ENCODE peak calls at places on chromosomes 7 and 10, in six cellular contexts. J is IMR-90, R is neuronal stem cell, P is H9, D is H1, G is mesenchymal stem cell. U is an unnamed sample.

GRCh38 chr7:94367940-94368339 is 26.8 kb upstream of the COL1A2 start:
- DNase-seq in P (no peak), G (no peak), R (no peak), J (peak; percentile 65), D (no peak), U (no peak)

GRCh38 chr10:23096814-23097549 is 1.6 kb downstream of the MSRB2 start:
- DNase-seq in P (no peak), R (no peak), G (peak; percentile 61), J (peak; percentile 70), D (no peak), U (peak; percentile 21)

GRCh38 chr7:150380463-150380862 is 1.3 kb downstream of the ZNF775 start:
- DNase-seq in P (no peak), D (no peak), R (no peak), J (no peak), G (no peak), U (no peak)

GRCh38 chr10:96999337-96999736 is 167.2 kb downstream of the LCOR start:
- DNase-seq in G (no peak), P (no peak), D (no peak), J (no peak), R (no peak), U (no peak)

GRCh38 chr10:126376956-126377355 is 11.3 kb downstream of the ADAM12 start:
- DNase-seq in G (peak; percentile 58), R (no peak), D (no peak), P (no peak), J (peak; percentile 53), U (no peak)

GRCh38 chr10:92387289-92387940 is 96.4 kb downstream of the MARCHF5 start:
- DNase-seq in D (peak; percentile 94), R (peak; percentile 88), J (peak; percentile 75), P (peak; percentile 96), G (peak; percentile 78), U (peak; percentile 98)

GRCh38 chr7:39531818-39532217 is 34.4 kb upstream of the YAE1 start:
- DNase-seq in G (no peak), R (no peak), J (no peak), P (no peak), D (no peak), U (no peak)

GRCh38 chr10:101053516-101053915 is 8.3 kb upstream of the KAZALD1 start:
- DNase-seq in P (no peak), R (no peak), G (no peak), D (no peak), J (peak; percentile 74), U (no peak)

GRCh38 chr7:157688439-157689268 is 351.9 kb downstream of the DNAJB6 start:
- DNase-seq in J (no peak), D (peak; percentile 70), R (peak; percentile 48), G (no peak), P (peak; percentile 78), U (peak; percentile 83)

GRCh38 chr10:61232780-61233179 is 220.4 kb downstream of the TMEM26 start:
- DNase-seq in J (no peak), R (no peak), P (no peak), G (no peak), D (no peak), U (peak; percentile 11)

GRCh38 chr7:51666261-51666660 is 349.7 kb upstream of the COBL start:
- DNase-seq in G (no peak), D (no peak), J (no peak), P (no peak), R (no peak), U (peak; percentile 16)

GRCh38 chr7:27442446-27442845 is 199.8 kb downstream of the EVX1 start:
- DNase-seq in D (no peak), P (no peak), R (no peak), G (no peak), J (peak; percentile 55), U (no peak)

GRCh38 chr10:128035557-128035973 is 90.7 kb downstream of the MKI67 start:
- DNase-seq in G (peak; percentile 17), P (peak; percentile 82), J (no peak), R (peak; percentile 41), D (peak; percentile 95), U (peak; percentile 57)

GRCh38 chr7:40882071-40882658 is 747.4 kb downstream of the SUGCT start:
- DNase-seq in D (no peak), G (no peak), J (no peak), R (no peak), P (no peak), U (no peak)

GRCh38 chr10:125843603-125844329 is 20.4 kb downstream of the BCCIP start:
- DNase-seq in G (no peak), R (no peak), P (no peak), J (no peak), D (no peak), U (no peak)

GRCh38 chr7:154721086-154721485 is 281.8 kb downstream of the PAXIP1 start:
- DNase-seq in P (no peak), G (no peak), J (no peak), R (no peak), D (no peak), U (no peak)

GRCh38 chr7:154729056-154729455 is 273.9 kb downstream of the PAXIP1 start:
- DNase-seq in J (no peak), G (no peak), R (no peak), D (no peak), P (no peak), U (no peak)

DNA sequence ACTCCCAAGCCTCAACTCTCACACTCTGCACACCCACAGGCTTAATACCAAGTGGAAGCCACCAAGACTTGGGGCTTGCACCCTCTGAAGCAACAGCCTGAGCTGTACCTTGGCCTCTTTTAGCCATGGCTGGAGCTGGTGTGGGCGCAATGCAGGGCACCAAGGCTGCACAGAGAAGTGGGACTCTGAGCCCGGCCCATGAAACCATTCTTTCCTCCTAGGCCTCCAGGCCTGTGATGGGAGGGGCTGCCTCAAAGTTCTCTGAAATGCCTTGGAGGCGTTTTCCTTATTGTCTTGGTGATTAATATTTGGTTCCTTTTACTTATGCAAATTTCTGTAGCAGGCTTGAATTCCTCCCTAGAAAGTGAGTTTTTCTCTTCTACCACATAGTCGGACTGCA is 276.6 kb downstream of the PAXIP1 start:
- DNase-seq in G (no peak), D (no peak), P (no peak), R (no peak), J (no peak), U (no peak)
- H3K4ac ChIP-seq in G (no peak overlapping the region), D (no peak overlapping the region), P (no peak overlapping the region), R (no peak overlapping the region), J (no peak overlapping the region), U (no peak overlapping the region)

GRCh38 chr10:6114758-6115410 is 26.1 kb downstream of the RBM17 start:
- DNase-seq in P (no peak), R (no peak), J (peak; percentile 59), G (peak; percentile 61), D (no peak), U (no peak)

GRCh38 chr10:6114299-6114698 is 25.5 kb downstream of the RBM17 start:
- DNase-seq in P (no peak), G (no peak), R (no peak), J (peak; percentile 61), D (no peak), U (no peak)

GRCh38 chr10:6115411-6115800 is 26.6 kb downstream of the RBM17 start:
- DNase-seq in R (no peak), J (peak; percentile 12), G (no peak), D (no peak), P (no peak), U (no peak)

GRCh38 chr10:6116806-6117205 is 28.0 kb downstream of the RBM17 start:
- DNase-seq in G (no peak), D (no peak), R (no peak), P (no peak), J (no peak), U (no peak)

GRCh38 chr10:6115824-6116350 is 27.1 kb downstream of the RBM17 start:
- DNase-seq in D (no peak), R (no peak), P (no peak), G (no peak), J (peak; percentile 16), U (no peak)
- H3K4ac ChIP-seq in D (no peak overlapping the region), R (no peak overlapping the region), P (no peak overlapping the region), G (no peak overlapping the region), J (no peak overlapping the region), U (no peak overlapping the region)

GRCh38 chr7:29194594-29195417 is at the start of gene CHN2:
- DNase-seq in J (no peak), P (peak; percentile 67), R (peak; percentile 62), G (peak; percentile 56), D (peak; percentile 82), U (peak; percentile 69)
- H3K4ac ChIP-seq in J (no peak within 1 kb of the TSS), P (no peak within 1 kb of the TSS), R (no peak within 1 kb of the TSS), G (no peak within 1 kb of the TSS), D (no peak within 1 kb of the TSS), U (no peak within 1 kb of the TSS)

GRCh38 chr7:127690806-127691205 is 38.8 kb downstream of the SND1 start:
- DNase-seq in J (no peak), G (no peak), R (no peak), P (no peak), D (no peak), U (no peak)
- H3K4ac ChIP-seq in J (no peak overlapping the region), G (no peak overlapping the region), R (no peak overlapping the region), P (no peak overlapping the region), D (no peak overlapping the region), U (no peak overlapping the region)

GRCh38 chr7:73739387-73739767 is 775 bp upstream of the ABHD11 start:
- DNase-seq in J (no peak), P (no peak), D (no peak), R (no peak), G (no peak), U (no peak)

GRCh38 chr7:73738612-73739386 is at the start of gene ABHD11:
- DNase-seq in D (peak; percentile 99), R (peak; percentile 95), P (peak; percentile 98), J (peak; percentile 93), G (peak; percentile 92), U (peak; percentile 97)

GRCh38 chr7:73738220-73738611 is 386 bp downstream of the ABHD11 start:
- DNase-seq in D (peak; percentile 73), J (peak; percentile 25), G (peak; percentile 73), P (peak; percentile 76), R (no peak), U (peak; percentile 72)

GRCh38 chr7:73736885-73737284 is 1.7 kb downstream of the ABHD11 start:
- DNase-seq in R (no peak), D (no peak), J (no peak), G (no peak), P (no peak), U (no peak)

DNA sequence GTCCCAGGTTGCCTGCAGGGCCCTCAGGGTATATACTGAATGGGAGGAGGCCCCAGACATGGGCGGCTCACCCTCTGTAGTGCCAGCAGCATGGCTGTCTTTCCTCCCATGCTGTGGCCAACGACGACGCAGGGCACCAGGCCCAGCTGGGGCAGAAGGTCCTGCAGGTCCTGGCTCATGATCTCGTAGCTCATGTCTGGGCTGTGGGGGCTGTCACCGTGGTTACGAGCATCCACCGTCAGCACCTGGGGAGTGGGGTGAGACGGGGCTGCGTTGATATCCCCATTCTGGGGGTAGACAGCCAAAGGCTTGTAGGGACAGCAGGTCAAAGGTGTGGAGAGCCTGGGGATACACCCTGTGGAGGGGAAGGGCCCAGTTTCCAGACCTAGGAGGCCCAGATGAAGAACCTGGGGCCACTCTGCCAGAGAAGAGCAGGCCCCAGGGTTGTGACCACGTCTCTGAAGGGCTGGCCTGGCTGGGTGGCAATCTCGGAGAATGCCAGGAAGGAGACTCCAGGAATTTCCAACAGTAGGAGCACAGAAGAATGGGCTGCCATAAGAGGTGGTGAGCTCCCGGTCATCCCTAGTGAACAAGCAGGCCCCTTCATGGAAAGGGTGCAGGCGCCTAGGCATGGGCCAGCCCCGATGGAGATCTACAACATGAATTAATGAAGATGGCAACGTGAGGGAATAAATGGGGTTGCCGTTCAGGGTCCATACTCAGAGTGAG is 947 bp downstream of the ABHD11 start:
- DNase-seq in J (no peak), P (no peak), D (no peak), G (no peak), R (no peak), U (no peak)
- H3K4ac ChIP-seq in J (no peak overlapping the region), P (no peak overlapping the region), D (no peak overlapping the region), G (no peak overlapping the region), R (no peak overlapping the region), U (no peak overlapping the region)

GRCh38 chr7:152414779-152415178 is 21.0 kb downstream of the KMT2C start:
- DNase-seq in D (no peak), J (no peak), R (no peak), P (no peak), G (no peak), U (no peak)
- H3K4ac ChIP-seq in D (no peak overlapping the region), J (no peak overlapping the region), R (no peak overlapping the region), P (no peak overlapping the region), G (no peak overlapping the region), U (no peak overlapping the region)

U was measured in mesendoderm.